ENCODE peak calls at places on chromosomes 13 and 19, in five cellular contexts. B is NCI-H2081, O is RCC 7860, C is NCI-H1436, W is psoas muscle. D is an unnamed sample.

GRCh38 chr13:111515648-111516047 is 195.2 kb downstream of the TEX29 start:
- DNase-seq in B (no peak), O (no peak), C (no peak), W (no peak), D (no peak)

GRCh38 chr13:30346159-30346788 is 38.9 kb upstream of the KATNAL1 start:
- DNase-seq in B (no peak), O (no peak), C (no peak), W (no peak), D (no peak)

GRCh38 chr13:33017410-33017929 is 1.2 kb downstream of the KL start:
- DNase-seq in B (no peak), O (peak), C (no peak), W (peak), D (no peak)

GRCh38 chr19:42150940-42151339 is 18.7 kb upstream of the POU2F2 start:
- DNase-seq in B (no peak), O (no peak), C (no peak), W (no peak), D (no peak)

GRCh38 chr19:24059572-24060295 is 27.3 kb upstream of the ZNF254 start:
- DNase-seq in B (no peak), O (no peak), C (no peak), W (no peak), D (no peak)

GRCh38 chr19:11321206-11322126 is 18.0 kb downstream of the RAB3D start:
- DNase-seq in B (no peak), O (no peak), C (no peak), W (no peak), D (no peak)

GRCh38 chr19:42198676-42199439 is 18.6 kb downstream of the DEDD2 start:
- DNase-seq in B (no peak), O (no peak), C (no peak), W (no peak), D (no peak)

GRCh38 chr19:8484331-8484894 is 18.0 kb downstream of the PRAM1 start:
- DNase-seq in B (no peak), O (no peak), C (no peak), W (peak), D (no peak)

GRCh38 chr13:66992183-66992582 is 238.0 kb downstream of the PCDH9 start:
- DNase-seq in B (no peak), O (no peak), C (no peak), W (no peak), D (no peak)

GRCh38 chr13:35760678-35761308 is 284.3 kb upstream of the MAB21L1 start:
- DNase-seq in B (no peak), O (no peak), C (no peak), W (no peak), D (no peak)

GRCh38 chr13:106143930-106144709 is 391.3 kb downstream of the EFNB2 start:
- DNase-seq in B (peak), O (no peak), C (no peak), W (no peak), D (peak)

GRCh38 chr19:23393121-23393520 is 2.1 kb downstream of the ZNF91 start:
- DNase-seq in B (no peak), O (no peak), C (no peak), W (no peak), D (no peak)

GRCh38 chr13:40789275-40790231 is at the start of gene SLC25A15:
- DNase-seq in B (peak), O (peak), C (peak), W (peak), D (peak)

GRCh38 chr13:102707465-102707864 is 12.6 kb upstream of the METTL21C start:
- DNase-seq in B (no peak), O (peak), C (no peak), W (no peak), D (peak)

GRCh38 chr19:12843328-12843727 is 5.0 kb downstream of the MAST1 start:
- DNase-seq in B (no peak), O (no peak), C (no peak), W (no peak), D (no peak)

GRCh38 chr13:53200075-53200474 is 171.5 kb downstream of the OLFM4 start:
- DNase-seq in B (no peak), O (no peak), C (no peak), W (no peak), D (no peak)

GRCh38 chr13:110913911-110914292 is 967 bp downstream of the ANKRD10 start:
- DNase-seq in B (peak), O (no peak), C (no peak), W (no peak), D (peak)